ENCODE peak calls at places on chromosomes 4 and X, in eight cellular contexts. One of them, this sample, is unnamed.

GRCh38 chr4:62275470-62275869 is 1075.3 kb downstream of the ADGRL3 start:
- DNase-seq in NCI-H1105: no peak
- DNase-seq in left lung: no peak
- DNase-seq in HTR-8/SVneo: no peak
- DNase-seq in GM03348: no peak
- DNase-seq in Kasumi-1: no peak
- DNase-seq in GDM1: no peak
- DNase-seq in T-helper 9 cell: no peak
- DNase-seq in this sample: no peak

GRCh38 chr4:180542445-180543100 is 1700.6 kb upstream of the TENM3 start:
- DNase-seq in GDM1: no peak
- DNase-seq in GM03348: no peak
- DNase-seq in NCI-H1105: no peak
- DNase-seq in Kasumi-1: no peak
- DNase-seq in T-helper 9 cell: no peak
- DNase-seq in HTR-8/SVneo: peak; percentile 23
- DNase-seq in left lung: no peak
- DNase-seq in this sample: no peak

GRCh38 chr4:12579172-12579571 is 905.0 kb downstream of the RAB28 start:
- DNase-seq in T-helper 9 cell: no peak
- DNase-seq in GM03348: no peak
- DNase-seq in HTR-8/SVneo: no peak
- DNase-seq in Kasumi-1: no peak
- DNase-seq in GDM1: no peak
- DNase-seq in left lung: no peak
- DNase-seq in NCI-H1105: no peak
- DNase-seq in this sample: peak; percentile 8

GRCh38 chrX:68991691-68992345 is 163.0 kb downstream of the EFNB1 start:
- DNase-seq in GDM1: no peak
- DNase-seq in Kasumi-1: no peak
- DNase-seq in GM03348: no peak
- DNase-seq in NCI-H1105: no peak
- DNase-seq in left lung: no peak
- DNase-seq in HTR-8/SVneo: no peak
- DNase-seq in T-helper 9 cell: no peak
- DNase-seq in this sample: no peak

GRCh38 chrX:41334866-41335589 is 1.1 kb downstream of the DDX3X start:
- DNase-seq in NCI-H1105: no peak
- DNase-seq in T-helper 9 cell: peak; percentile 64
- DNase-seq in left lung: peak; percentile 75
- DNase-seq in GM03348: peak; percentile 65
- DNase-seq in GDM1: peak; percentile 69
- DNase-seq in Kasumi-1: peak; percentile 26
- DNase-seq in HTR-8/SVneo: no peak
- DNase-seq in this sample: peak; percentile 69

GRCh38 chr4:8304827-8305695 is 35.5 kb downstream of the HTRA3 start:
- DNase-seq in NCI-H1105: no peak
- DNase-seq in Kasumi-1: no peak
- DNase-seq in GDM1: no peak
- DNase-seq in HTR-8/SVneo: no peak
- DNase-seq in T-helper 9 cell: no peak
- DNase-seq in GM03348: no peak
- DNase-seq in left lung: peak; percentile 11
- DNase-seq in this sample: no peak

GRCh38 chr4:175678451-175678850 is 133.6 kb downstream of the GPM6A start:
- DNase-seq in HTR-8/SVneo: no peak
- DNase-seq in GDM1: no peak
- DNase-seq in Kasumi-1: no peak
- DNase-seq in T-helper 9 cell: no peak
- DNase-seq in left lung: no peak
- DNase-seq in NCI-H1105: no peak
- DNase-seq in GM03348: no peak
- DNase-seq in this sample: no peak

GRCh38 chr4:136750898-136751297 is 781.4 kb downstream of the PCDH18 start:
- DNase-seq in GM03348: no peak
- DNase-seq in GDM1: no peak
- DNase-seq in NCI-H1105: no peak
- DNase-seq in Kasumi-1: no peak
- DNase-seq in T-helper 9 cell: no peak
- DNase-seq in HTR-8/SVneo: no peak
- DNase-seq in left lung: no peak
- DNase-seq in this sample: no peak

GRCh38 chr4:41069838-41070237 is 144.5 kb downstream of the APBB2 start:
- DNase-seq in NCI-H1105: no peak
- DNase-seq in HTR-8/SVneo: no peak
- DNase-seq in T-helper 9 cell: no peak
- DNase-seq in GDM1: no peak
- DNase-seq in Kasumi-1: no peak
- DNase-seq in left lung: no peak
- DNase-seq in GM03348: no peak
- DNase-seq in this sample: no peak

GRCh38 chr4:53014368-53014767 is 152.3 kb downstream of the RASL11B start:
- DNase-seq in NCI-H1105: no peak
- DNase-seq in T-helper 9 cell: no peak
- DNase-seq in GM03348: no peak
- DNase-seq in Kasumi-1: no peak
- DNase-seq in GDM1: no peak
- DNase-seq in HTR-8/SVneo: no peak
- DNase-seq in left lung: no peak
- DNase-seq in this sample: no peak

GRCh38 chr4:176844448-176844847 is 51.7 kb upstream of the VEGFC start:
- DNase-seq in left lung: no peak
- DNase-seq in Kasumi-1: no peak
- DNase-seq in T-helper 9 cell: no peak
- DNase-seq in HTR-8/SVneo: no peak
- DNase-seq in NCI-H1105: no peak
- DNase-seq in GM03348: no peak
- DNase-seq in GDM1: no peak
- DNase-seq in this sample: no peak

GRCh38 chrX:130654409-130654970 is 248.5 kb downstream of the ENOX2 start:
- DNase-seq in Kasumi-1: no peak
- DNase-seq in NCI-H1105: no peak
- DNase-seq in left lung: no peak
- DNase-seq in GDM1: no peak
- DNase-seq in GM03348: peak; percentile 13
- DNase-seq in HTR-8/SVneo: no peak
- DNase-seq in T-helper 9 cell: no peak
- DNase-seq in this sample: no peak

GRCh38 chr4:1369091-1369450 is 22.1 kb downstream of the UVSSA start:
- DNase-seq in GM03348: no peak
- DNase-seq in T-helper 9 cell: no peak
- DNase-seq in HTR-8/SVneo: no peak
- DNase-seq in NCI-H1105: no peak
- DNase-seq in left lung: no peak
- DNase-seq in Kasumi-1: no peak
- DNase-seq in GDM1: no peak
- DNase-seq in this sample: no peak

GRCh38 chr4:93084599-93085305 is 743.8 kb upstream of the ATOH1 start:
- DNase-seq in T-helper 9 cell: no peak
- DNase-seq in GDM1: no peak
- DNase-seq in Kasumi-1: no peak
- DNase-seq in GM03348: no peak
- DNase-seq in left lung: no peak
- DNase-seq in NCI-H1105: no peak
- DNase-seq in HTR-8/SVneo: no peak
- DNase-seq in this sample: no peak

GRCh38 chr4:109969909-109970308 is 57.2 kb downstream of the EGF start:
- DNase-seq in Kasumi-1: peak; percentile 95
- DNase-seq in GM03348: no peak
- DNase-seq in left lung: no peak
- DNase-seq in GDM1: peak; percentile 70
- DNase-seq in T-helper 9 cell: no peak
- DNase-seq in HTR-8/SVneo: no peak
- DNase-seq in NCI-H1105: no peak
- DNase-seq in this sample: peak; percentile 11